ENCODE peak calls at places on chromosomes 7 and 10, in seven cellular contexts. F, P, M, C, S, A and D are unnamed samples.

GRCh38 chr10:93991596-93992284 is 2.0 kb upstream of the PLCE1 start:
- DNase-seq in P (no peak), C (peak; percentile 73), S (peak; percentile 63), F (peak; percentile 61), M (peak; percentile 80), A (no peak), D (no peak)

GRCh38 chr7:88317422-88317821 is 10.7 kb upstream of the STEAP4 start:
- DNase-seq in S (no peak), A (no peak), C (no peak), F (no peak), M (no peak), P (no peak), D (no peak)

GRCh38 chr10:89086801-89087513 is 96.4 kb downstream of the FAS start:
- DNase-seq in P (no peak), F (peak; percentile 72), S (no peak), C (peak; percentile 90), M (peak; percentile 91), A (peak; percentile 79), D (no peak)

GRCh38 chr10:58299580-58299979 is 30.6 kb downstream of the CISD1 start:
- DNase-seq in M (peak; percentile 51), P (peak; percentile 56), S (peak; percentile 72), A (no peak), C (no peak), F (no peak), D (peak; percentile 38)

GRCh38 chr7:87328281-87328680 is 17.2 kb upstream of the CROT start:
- DNase-seq in P (no peak), S (peak; percentile 37), A (no peak), F (no peak), C (no peak), M (peak; percentile 39), D (no peak)

GRCh38 chr7:329691-330281 is 39.8 kb downstream of the FOXL3 start:
- DNase-seq in A (no peak), C (no peak), S (no peak), F (no peak), P (no peak), M (no peak), D (no peak)

GRCh38 chr10:55398463-55398862 is 597.4 kb upstream of the PCDH15 start:
- DNase-seq in C (no peak), M (no peak), A (no peak), S (no peak), P (no peak), F (no peak), D (no peak)

GRCh38 chr7:125347264-125347663 is 417.6 kb upstream of the POT1 start:
- DNase-seq in M (no peak), P (no peak), C (no peak), A (no peak), S (no peak), F (no peak), D (no peak)

GRCh38 chr10:127158663-127159062 is 37.7 kb downstream of the INSYN2A start:
- DNase-seq in F (no peak), M (peak; percentile 19), P (no peak), A (no peak), C (no peak), S (peak; percentile 36), D (no peak)

GRCh38 chr10:110758898-110759297 is 112.8 kb upstream of the PDCD4 start:
- DNase-seq in F (no peak), C (no peak), P (no peak), M (peak; percentile 79), A (peak; percentile 42), S (no peak), D (no peak)

GRCh38 chr10:102555781-102556328 is 52.1 kb downstream of the SUFU start:
- DNase-seq in F (no peak), M (peak; percentile 77), C (peak; percentile 52), A (no peak), P (no peak), S (no peak), D (no peak)

GRCh38 chr10:4221315-4221714 is 436.3 kb upstream of the KLF6 start:
- DNase-seq in S (no peak), F (no peak), C (no peak), A (no peak), P (no peak), M (no peak), D (no peak)

GRCh38 chr7:29139191-29139590 is 7.1 kb downstream of the CPVL start:
- DNase-seq in C (no peak), S (no peak), P (no peak), M (peak; percentile 20), F (no peak), A (no peak), D (no peak)

GRCh38 chr10:86105181-86105580 is 261.4 kb downstream of the GRID1 start:
- DNase-seq in S (no peak), M (no peak), A (no peak), P (no peak), F (no peak), C (no peak), D (no peak)

GRCh38 chr10:103691723-103692380 is 163.5 kb downstream of the SH3PXD2A start:
- DNase-seq in P (peak; percentile 76), M (no peak), S (no peak), C (no peak), A (no peak), F (no peak), D (no peak)

GRCh38 chr7:519974-520458 is 370 bp upstream of the PDGFA start:
- DNase-seq in F (peak; percentile 63), S (peak; percentile 75), C (peak; percentile 80), A (no peak), M (peak; percentile 60), P (peak; percentile 72), D (no peak)

GRCh38 chr7:23076774-23077173 is 28.8 kb upstream of the KLHL7 start:
- DNase-seq in M (no peak), F (no peak), S (no peak), P (no peak), A (no peak), C (no peak), D (no peak)

GRCh38 chr7:23074443-23075244 is 30.9 kb upstream of the KLHL7 start:
- DNase-seq in M (peak; percentile 45), P (no peak), A (no peak), S (no peak), C (no peak), F (no peak), D (no peak)

GRCh38 chr7:23072043-23072442 is 33.5 kb upstream of the KLHL7 start:
- DNase-seq in S (peak; percentile 12), A (no peak), M (peak; percentile 12), C (no peak), F (no peak), P (no peak), D (no peak)

GRCh38 chr7:23075571-23075970 is 30.0 kb upstream of the KLHL7 start:
- DNase-seq in M (no peak), F (peak; percentile 15), P (no peak), C (no peak), A (no peak), S (peak; percentile 64), D (no peak)

GRCh38 chr7:23072916-23073315 is 32.7 kb upstream of the KLHL7 start:
- DNase-seq in M (no peak), C (no peak), A (no peak), F (no peak), P (no peak), S (peak; percentile 9), D (no peak)
- TF ChIP-seq CTCF in M (no peak), C (no peak), A (no peak), F (no peak), P (no peak), S (peak; percentile 15), D (no peak)

GRCh38 chr10:14540062-14540461 is 209.3 kb upstream of the FRMD4A start:
- DNase-seq in A (no peak), P (no peak), S (no peak), C (no peak), M (no peak), F (no peak), D (no peak)

GRCh38 chr10:14533295-14533694 is 202.6 kb upstream of the FRMD4A start:
- DNase-seq in F (no peak), S (no peak), P (no peak), C (no peak), M (no peak), A (no peak), D (no peak)

GRCh38 chr10:14534152-14534551 is 203.4 kb upstream of the FRMD4A start:
- DNase-seq in P (no peak), F (no peak), C (no peak), S (no peak), M (no peak), A (no peak), D (no peak)

GRCh38 chr10:14535497-14536199 is 204.9 kb upstream of the FRMD4A start:
- DNase-seq in P (no peak), C (no peak), A (no peak), M (no peak), S (no peak), F (no peak), D (no peak)

DNA sequence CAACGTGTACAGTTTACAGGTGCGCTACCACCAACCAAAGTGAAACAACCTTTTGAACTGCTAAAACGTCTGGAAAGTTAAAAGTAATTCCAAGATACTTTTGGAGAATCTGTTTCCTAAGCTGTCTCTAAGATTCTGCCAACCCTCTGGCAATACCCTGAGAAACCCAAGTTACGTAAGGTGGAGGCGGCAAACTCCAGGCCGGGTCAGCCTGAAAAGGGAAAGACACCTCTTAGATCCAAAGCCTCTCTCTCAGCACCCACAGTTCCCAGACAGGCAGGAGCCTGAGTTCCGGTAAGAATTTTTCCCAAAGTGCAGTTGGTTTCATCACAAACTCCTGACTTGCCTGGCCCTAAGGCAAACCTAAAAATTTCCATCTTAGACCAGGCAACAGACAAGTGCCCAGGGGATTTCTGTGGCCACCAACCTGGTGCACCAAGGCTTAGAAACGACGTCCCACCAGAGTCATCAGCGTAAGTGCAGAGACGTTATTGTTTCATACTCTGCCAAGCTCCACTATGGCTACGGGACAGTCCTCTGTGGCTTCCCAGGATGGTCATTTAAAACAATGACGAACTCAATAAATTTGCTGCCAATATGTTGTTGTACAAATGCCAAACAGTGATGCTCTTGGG is 205.7 kb upstream of the FRMD4A start:
- DNase-seq in F (no peak), A (no peak), C (no peak), S (no peak), M (no peak), P (no peak), D (no peak)
- TF ChIP-seq CTCF in F (no peak), A (no peak), C (no peak), S (no peak), M (no peak), P (no peak), D (no peak)

GRCh38 chr7:151432658-151433521 is 7.1 kb downstream of the CRYGN start:
- DNase-seq in F (no peak), A (no peak), S (no peak), P (peak; percentile 82), C (peak; percentile 60), M (no peak), D (no peak)
- TF ChIP-seq CTCF in F (no peak), A (peak; percentile 2), S (peak; percentile 5), P (no peak), C (no peak), M (peak; percentile 20), D (no peak)

GRCh38 chr10:112687647-112688046 is 240.6 kb downstream of the VTI1A start:
- DNase-seq in A (no peak), C (no peak), P (no peak), F (no peak), S (no peak), M (peak; percentile 23), D (no peak)

DNA sequence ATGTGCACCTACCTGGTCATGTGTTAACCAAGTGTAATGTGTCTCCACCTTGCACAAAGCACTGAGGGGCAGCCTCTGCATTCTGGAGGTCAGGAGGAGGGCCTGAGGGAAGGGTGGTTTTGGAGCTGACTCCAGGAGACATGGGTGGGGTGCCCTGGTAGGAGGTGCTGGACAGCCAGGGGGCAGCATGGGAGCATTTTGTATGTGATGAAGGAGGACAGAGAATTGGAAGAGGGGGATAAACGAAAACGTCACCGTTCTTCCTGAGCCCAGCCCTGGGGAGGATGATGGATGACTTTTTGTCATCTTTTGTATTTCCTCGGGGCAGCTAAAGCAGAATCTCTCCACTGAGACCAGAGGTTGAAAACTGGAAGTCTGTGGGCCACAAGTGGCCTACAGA is 242.3 kb downstream of the VTI1A start:
- DNase-seq in S (peak; percentile 37), F (peak; percentile 22), P (no peak), C (no peak), A (no peak), M (no peak), D (no peak)
- TF ChIP-seq CTCF in S (peak; percentile 50), F (peak; percentile 56), P (no peak), C (no peak), A (peak; percentile 50), M (peak; percentile 51), D (peak; percentile 14)